ENCODE peak calls at places on chromosomes 4 and X, in four cellular contexts. One of them, this sample, is unnamed.

GRCh38 chrX:51461053-51462050 is 35.0 kb downstream of the NUDT11 start:
- DNase-seq in neuronal stem cell: peak; percentile 15
- DNase-seq in uterus: no peak
- DNase-seq in transverse colon: no peak
- DNase-seq in this sample: peak; percentile 89

GRCh38 chr4:169604903-169605331 is 7.5 kb downstream of the NEK1 start:
- DNase-seq in neuronal stem cell: no peak
- DNase-seq in transverse colon: no peak
- DNase-seq in uterus: no peak
- DNase-seq in this sample: no peak

GRCh38 chrX:14872355-14872754 is 514 bp downstream of the FANCB start:
- DNase-seq in uterus: no peak
- DNase-seq in neuronal stem cell: no peak
- DNase-seq in transverse colon: no peak
- DNase-seq in this sample: peak; percentile 34

GRCh38 chr4:178138491-178138890 is 696.3 kb upstream of the AGA start:
- DNase-seq in transverse colon: no peak
- DNase-seq in uterus: no peak
- DNase-seq in neuronal stem cell: no peak
- DNase-seq in this sample: no peak

GRCh38 chr4:48333587-48333986 is 7.7 kb upstream of the SLAIN2 start:
- DNase-seq in uterus: no peak
- DNase-seq in neuronal stem cell: no peak
- DNase-seq in transverse colon: no peak
- DNase-seq in this sample: no peak

GRCh38 chrX:107935664-107936433 is 46.3 kb downstream of the TEX13B start:
- DNase-seq in neuronal stem cell: no peak
- DNase-seq in transverse colon: no peak
- DNase-seq in uterus: no peak
- DNase-seq in this sample: no peak

GRCh38 chrX:3345281-3346081 is 971 bp downstream of the MXRA5 start:
- DNase-seq in uterus: peak; percentile 56
- DNase-seq in transverse colon: no peak
- DNase-seq in neuronal stem cell: peak; percentile 23
- DNase-seq in this sample: no peak

GRCh38 chrX:150570512-150570911 is 2.1 kb downstream of the MTM1 start:
- DNase-seq in neuronal stem cell: no peak
- DNase-seq in uterus: no peak
- DNase-seq in transverse colon: no peak
- DNase-seq in this sample: no peak

GRCh38 chrX:48071064-48071985 is at the start of gene ZNF630:
- DNase-seq in uterus: peak; percentile 70
- DNase-seq in neuronal stem cell: peak; percentile 41
- DNase-seq in transverse colon: peak; percentile 85
- DNase-seq in this sample: no peak

GRCh38 chrX:32532282-32532681 is 679.1 kb downstream of the DMD start:
- DNase-seq in transverse colon: no peak
- DNase-seq in uterus: no peak
- DNase-seq in neuronal stem cell: no peak
- DNase-seq in this sample: no peak

GRCh38 chrX:13803116-13803515 is 13.8 kb downstream of the GPM6B start:
- DNase-seq in neuronal stem cell: no peak
- DNase-seq in transverse colon: no peak
- DNase-seq in uterus: no peak
- DNase-seq in this sample: no peak

GRCh38 chr4:143668930-143669553 is 31.4 kb downstream of the FREM3 start:
- DNase-seq in neuronal stem cell: no peak
- DNase-seq in transverse colon: no peak
- DNase-seq in uterus: no peak
- DNase-seq in this sample: no peak

GRCh38 chr4:139669335-139669734 is 3.7 kb downstream of the MGST2 start:
- DNase-seq in transverse colon: no peak
- DNase-seq in neuronal stem cell: no peak
- DNase-seq in uterus: no peak
- DNase-seq in this sample: no peak

GRCh38 chrX:20374866-20375530 is 108.3 kb upstream of the RPS6KA3 start:
- DNase-seq in uterus: no peak
- DNase-seq in neuronal stem cell: no peak
- DNase-seq in transverse colon: no peak
- DNase-seq in this sample: no peak

DNA sequence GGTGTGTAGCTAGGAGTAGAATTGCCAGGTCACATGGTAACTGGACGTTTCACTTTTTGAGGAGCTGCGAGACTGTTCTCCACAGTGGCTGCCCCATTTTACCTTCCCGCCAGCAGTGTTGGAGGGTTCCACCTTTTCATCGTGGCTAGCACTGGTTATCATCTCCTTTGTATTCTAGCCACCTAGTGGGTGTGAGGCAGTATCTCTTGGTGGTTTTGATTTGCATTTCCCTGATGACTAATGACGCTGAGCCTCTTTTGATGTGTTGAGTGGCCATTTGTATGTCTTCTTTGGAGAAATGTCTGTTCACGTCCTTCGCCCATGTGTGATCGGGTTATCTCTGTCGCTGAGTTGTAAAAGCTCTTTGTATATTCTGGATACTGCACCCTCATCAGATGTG is 10.6 kb downstream of the ABCD1 start:
- DNase-seq in uterus: no peak
- DNase-seq in transverse colon: no peak
- DNase-seq in neuronal stem cell: no peak
- DNase-seq in this sample: no peak
- H3K4me1 ChIP-seq in uterus: no peaks in the 10 kb centered on the region
- H3K4me1 ChIP-seq in transverse colon: no peaks in the 10 kb centered on the region
- H3K4me1 ChIP-seq in neuronal stem cell: no peaks in the 10 kb centered on the region
- H3K4me1 ChIP-seq in this sample: no peaks in the 10 kb centered on the region

DNA sequence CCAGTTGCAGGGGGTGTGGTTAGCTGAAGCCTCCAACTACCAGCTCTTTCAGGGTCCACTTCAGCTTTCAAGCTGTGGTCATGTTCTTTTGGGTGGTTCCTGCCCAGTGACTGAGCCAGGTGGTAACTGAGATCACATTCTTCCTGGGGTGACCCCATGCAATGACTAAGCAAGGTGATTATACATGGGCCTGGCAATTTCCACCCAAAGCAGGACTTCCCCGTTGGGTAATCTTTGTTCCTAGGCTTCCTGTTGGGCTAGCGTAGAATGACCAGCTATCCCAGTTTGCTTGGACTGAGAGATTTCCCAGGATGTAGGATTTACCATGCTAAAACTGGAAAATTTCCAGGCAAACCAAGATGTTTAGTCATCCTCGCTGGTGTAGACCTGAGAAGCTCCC is 18.4 kb upstream of the MAGEB17 start:
- DNase-seq in transverse colon: no peak
- DNase-seq in uterus: no peak
- DNase-seq in neuronal stem cell: no peak
- DNase-seq in this sample: no peak
- H3K27me3 ChIP-seq in transverse colon: no peaks in the 10 kb centered on the region
- H3K27me3 ChIP-seq in uterus: no peaks in the 10 kb centered on the region
- H3K27me3 ChIP-seq in neuronal stem cell: no peaks in the 10 kb centered on the region
- H3K27me3 ChIP-seq in this sample: peaks cover 3% of the 10 kb centered on the region

DNA sequence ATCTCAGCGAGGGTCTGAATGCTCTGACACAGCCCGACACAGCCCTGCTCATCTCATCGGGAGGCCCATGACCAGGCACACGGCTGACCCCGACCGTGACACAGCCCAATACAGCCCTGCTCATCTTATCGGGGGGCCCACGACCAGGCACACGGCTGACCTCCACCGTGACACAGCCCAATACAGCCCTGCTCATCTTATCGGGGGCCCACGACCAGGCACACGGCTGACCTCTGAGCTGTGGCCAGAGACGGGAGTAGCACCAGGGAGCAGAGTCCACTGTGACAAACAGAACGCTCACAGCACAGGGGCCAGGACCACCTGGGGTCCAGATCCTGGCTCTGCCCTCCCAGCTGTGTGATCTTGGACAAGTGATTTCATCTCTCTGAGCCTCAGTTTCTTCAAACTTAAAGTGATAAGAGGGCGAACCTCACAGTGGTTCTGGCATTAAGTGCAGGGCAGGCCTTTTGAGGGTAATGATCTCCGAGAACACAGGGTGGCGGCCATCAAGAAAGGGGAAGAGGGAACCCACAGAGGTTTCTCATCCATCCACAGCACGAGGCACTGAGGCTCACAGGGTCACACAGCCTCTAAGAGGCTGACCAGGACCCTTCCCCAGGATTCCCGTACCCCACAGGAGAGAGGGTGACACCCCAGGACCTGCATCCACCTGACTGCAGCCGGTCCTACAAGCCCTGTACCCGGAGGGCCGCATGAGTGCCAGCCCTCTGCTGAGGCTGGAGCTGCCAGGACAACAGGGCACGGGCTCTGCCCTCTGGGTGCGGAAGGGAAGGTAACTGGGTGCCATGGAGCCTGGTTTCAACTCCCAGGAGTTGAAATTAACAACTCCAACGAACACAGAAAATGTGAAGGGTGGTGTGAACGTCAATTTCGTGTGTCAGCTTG is 60.1 kb downstream of the WFS1 start:
- DNase-seq in transverse colon: no peak
- DNase-seq in neuronal stem cell: no peak
- DNase-seq in uterus: no peak
- DNase-seq in this sample: no peak
- H3K4me1 ChIP-seq in transverse colon: peaks cover 7% of the 10 kb centered on the region
- H3K4me1 ChIP-seq in neuronal stem cell: peaks cover 13% of the 10 kb centered on the region
- H3K4me1 ChIP-seq in uterus: no peaks in the 10 kb centered on the region
- H3K4me1 ChIP-seq in this sample: no peaks in the 10 kb centered on the region

DNA sequence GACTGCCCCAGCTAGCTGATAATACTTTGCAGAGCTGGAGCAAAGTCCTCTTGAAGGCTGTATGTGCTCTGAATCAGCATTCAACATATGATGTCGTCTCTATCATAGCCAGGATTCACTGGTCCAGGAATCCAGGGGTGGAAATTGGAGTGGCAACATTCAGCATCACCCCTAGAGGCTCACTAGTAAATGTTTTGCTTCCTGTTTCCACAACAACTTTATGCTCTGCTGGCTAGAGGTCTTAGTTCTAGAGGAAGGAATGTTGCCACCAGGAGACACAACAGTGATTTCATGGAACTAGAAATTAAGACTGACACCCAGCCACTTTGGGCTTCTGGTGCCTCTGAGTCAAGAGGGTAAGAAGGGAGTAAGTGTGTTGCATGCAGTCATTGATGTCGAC is 11.3 kb downstream of the MAGEA1 start:
- DNase-seq in neuronal stem cell: no peak
- DNase-seq in transverse colon: no peak
- DNase-seq in uterus: no peak
- DNase-seq in this sample: no peak
- H3K27me3 ChIP-seq in neuronal stem cell: no peaks in the 10 kb centered on the region
- H3K27me3 ChIP-seq in transverse colon: no peaks in the 10 kb centered on the region
- H3K27me3 ChIP-seq in uterus: no peaks in the 10 kb centered on the region
- H3K27me3 ChIP-seq in this sample: peaks cover 5% of the 10 kb centered on the region

This sample was measured in HAP-1.